ENCODE peak calls at places on chromosome 6, in six cellular contexts. K, E, A, U, I and X are unnamed samples.

GRCh38 chr6:111462770-111463391 is 20.1 kb downstream of the REV3L start:
- DNase-seq in K (no peak), E (no peak), A (no peak), U (no peak), I (no peak), X (no peak)

GRCh38 chr6:106145741-106146227 is 59.6 kb downstream of the PRDM1 start:
- DNase-seq in K (no peak), E (no peak), A (no peak), U (no peak), I (no peak), X (no peak)

GRCh38 chr6:54072708-54073313 is 38.4 kb upstream of the MLIP start:
- DNase-seq in K (no peak), E (no peak), A (no peak), U (no peak), I (no peak), X (no peak)

GRCh38 chr6:44338228-44339122 is 4.0 kb upstream of the SPATS1 start:
- DNase-seq in K (peak; percentile 21), E (no peak), A (no peak), U (peak; percentile 73), I (peak; percentile 55), X (peak; percentile 60)

GRCh38 chr6:139539852-139540251 is 165.4 kb upstream of the CITED2 start:
- DNase-seq in K (peak; percentile 45), E (peak; percentile 83), A (peak; percentile 83), U (peak; percentile 42), I (no peak), X (no peak)

GRCh38 chr6:129749749-129750120 is 39.8 kb upstream of the ARHGAP18 start:
- DNase-seq in K (peak; percentile 46), E (no peak), A (no peak), U (no peak), I (no peak), X (no peak)

GRCh38 chr6:153172815-153173214 is 41.7 kb upstream of the RGS17 start:
- DNase-seq in K (no peak), E (no peak), A (no peak), U (no peak), I (no peak), X (no peak)

GRCh38 chr6:2462831-2463230 is 217.4 kb upstream of the GMDS start:
- DNase-seq in K (no peak), E (no peak), A (no peak), U (no peak), I (no peak), X (no peak)

DNA sequence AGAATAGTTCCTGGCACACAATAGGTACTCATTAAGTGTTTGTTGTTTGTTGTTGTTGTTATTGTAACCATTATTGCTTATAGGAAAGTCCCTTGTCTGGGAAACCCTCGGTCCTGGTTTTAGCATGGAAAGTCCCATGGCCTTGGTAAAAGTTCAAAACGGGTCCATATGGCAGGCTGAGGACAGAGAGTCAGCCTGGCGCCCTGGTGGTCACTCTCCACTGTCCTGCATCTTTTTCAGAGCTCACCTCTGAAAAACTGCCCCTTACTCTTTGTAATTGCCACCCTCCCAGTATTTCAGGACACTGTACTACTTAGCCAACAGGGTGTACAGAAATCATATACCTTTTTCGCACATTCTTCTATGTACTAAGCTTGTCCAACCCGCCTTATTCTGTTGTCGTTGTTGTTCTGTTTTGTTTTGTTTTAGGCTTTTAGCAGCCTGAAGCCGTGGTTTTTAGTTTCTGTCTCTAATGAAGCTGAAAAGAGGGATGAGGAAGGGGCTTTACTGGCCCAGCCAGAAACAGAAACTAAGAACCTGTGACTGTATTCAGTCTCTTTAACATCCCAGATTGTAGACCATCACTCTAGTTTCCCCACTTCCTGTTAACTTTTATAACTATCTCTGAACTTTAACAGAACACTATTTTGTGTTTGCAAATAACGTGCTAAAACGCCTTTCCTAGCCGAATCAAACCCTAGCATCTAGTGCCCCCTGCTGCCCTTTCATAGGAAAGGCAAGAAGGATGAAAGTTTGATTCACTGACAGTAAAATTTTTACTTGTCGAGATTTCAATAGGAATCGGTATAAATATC is 7.6 kb upstream of the TMEM14A start:
- DNase-seq in K (peak; percentile 15), E (no peak), A (no peak), U (no peak), I (peak; percentile 35), X (peak; percentile 67)
- H3K4me1 ChIP-seq in K (peaks cover 5% of the 10 kb centered on the region), E (peaks cover 21% of the 10 kb centered on the region), A (peaks cover 9% of the 10 kb centered on the region), U (peaks cover 7% of the 10 kb centered on the region), I (no peaks in the 10 kb centered on the region), X (peaks cover 2% of the 10 kb centered on the region)

GRCh38 chr6:125924169-125924568 is 32.4 kb upstream of the HINT3 start:
- DNase-seq in K (peak; percentile 64), E (no peak), A (no peak), U (no peak), I (no peak), X (no peak)

GRCh38 chr6:125919618-125920017 is 37.0 kb upstream of the HINT3 start:
- DNase-seq in K (no peak), E (no peak), A (no peak), U (no peak), I (no peak), X (no peak)

GRCh38 chr6:125924697-125925358 is 31.7 kb upstream of the HINT3 start:
- DNase-seq in K (no peak), E (no peak), A (no peak), U (no peak), I (no peak), X (no peak)

GRCh38 chr6:125923371-125923877 is 33.1 kb upstream of the HINT3 start:
- DNase-seq in K (no peak), E (no peak), A (no peak), U (no peak), I (no peak), X (no peak)

DNA sequence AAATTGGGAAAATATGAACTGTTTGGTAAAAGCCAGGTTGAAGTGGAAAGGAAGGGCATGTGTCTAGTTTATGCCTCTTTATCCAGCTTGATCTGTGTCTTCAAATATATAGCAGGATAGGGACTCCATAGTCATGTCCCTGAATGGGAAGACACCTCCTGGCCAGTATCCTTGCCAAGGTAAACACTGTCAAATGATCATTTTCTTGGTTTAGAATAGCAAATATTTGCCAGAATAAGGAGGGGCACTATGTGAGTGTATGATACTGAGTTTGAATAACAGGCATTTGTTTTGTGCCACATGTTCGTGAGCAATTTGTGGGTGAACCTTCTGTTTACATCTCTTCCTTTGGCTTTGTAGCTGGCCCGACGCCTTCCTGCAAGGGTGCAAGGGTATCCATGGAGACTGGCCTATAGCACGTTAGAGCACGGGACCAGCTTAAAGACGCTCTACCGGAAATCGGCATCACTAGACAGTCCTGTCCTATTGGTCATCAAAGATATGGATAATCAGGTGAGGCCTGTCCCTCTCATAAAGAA is 34.2 kb upstream of the HINT3 start:
- DNase-seq in K (no peak), E (no peak), A (no peak), U (no peak), I (no peak), X (no peak)
- H3K4me1 ChIP-seq in K (peaks cover 32% of the 10 kb centered on the region), E (peaks cover 77% of the 10 kb centered on the region), A (peaks cover 40% of the 10 kb centered on the region), U (peaks cover 11% of the 10 kb centered on the region), I (peaks cover 5% of the 10 kb centered on the region), X (peaks cover 1% of the 10 kb centered on the region)

GRCh38 chr6:168043848-168044415 is 35.1 kb downstream of the FRMD1 start:
- DNase-seq in K (no peak), E (no peak), A (no peak), U (no peak), I (no peak), X (no peak)

GRCh38 chr6:168045706-168046620 is 33.0 kb downstream of the FRMD1 start:
- DNase-seq in K (no peak), E (no peak), A (no peak), U (no peak), I (no peak), X (no peak)

GRCh38 chr6:168046696-168047095 is 32.3 kb downstream of the FRMD1 start:
- DNase-seq in K (no peak), E (no peak), A (no peak), U (no peak), I (no peak), X (no peak)

GRCh38 chr6:168044521-168045130 is 34.4 kb downstream of the FRMD1 start:
- DNase-seq in K (no peak), E (no peak), A (no peak), U (no peak), I (no peak), X (no peak)

DNA sequence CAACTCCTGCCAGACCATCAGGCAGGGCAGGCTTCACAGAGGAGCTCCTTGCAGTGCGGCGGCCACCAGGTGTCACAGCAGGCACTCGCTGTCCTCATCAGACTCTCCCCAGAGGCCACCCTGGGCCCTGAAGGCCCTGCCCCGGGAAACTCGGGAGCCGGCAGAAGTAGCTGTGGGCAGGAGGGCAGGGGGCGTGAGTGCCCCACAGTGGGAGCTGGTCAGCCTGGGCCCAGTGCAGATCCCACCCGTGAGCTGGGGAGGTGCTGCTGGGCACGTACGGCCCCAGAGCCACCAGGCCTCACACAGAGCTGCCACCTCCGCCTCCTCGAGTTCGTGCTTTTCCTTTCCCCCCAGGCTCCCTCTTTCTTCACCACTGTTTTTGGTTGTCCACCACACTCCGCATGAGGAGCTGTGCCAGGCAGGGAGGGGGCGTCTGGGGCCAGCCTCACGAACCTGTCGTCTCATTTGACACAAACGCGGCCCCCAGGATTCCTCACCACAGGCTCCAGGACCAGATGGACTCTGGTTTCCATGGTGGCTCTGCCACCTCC is 33.8 kb downstream of the FRMD1 start:
- DNase-seq in K (no peak), E (no peak), A (peak; percentile 40), U (no peak), I (no peak), X (no peak)
- H3K4me1 ChIP-seq in K (no peaks in the 10 kb centered on the region), E (no peaks in the 10 kb centered on the region), A (no peaks in the 10 kb centered on the region), U (no peaks in the 10 kb centered on the region), I (no peaks in the 10 kb centered on the region), X (no peaks in the 10 kb centered on the region)

GRCh38 chr6:49366539-49366938 is 96.5 kb downstream of the MMUT start:
- DNase-seq in K (no peak), E (no peak), A (no peak), U (no peak), I (no peak), X (no peak)
- H3K4me1 ChIP-seq in K (no peaks in the 10 kb centered on the region), E (no peaks in the 10 kb centered on the region), A (no peaks in the 10 kb centered on the region), U (no peaks in the 10 kb centered on the region), I (no peaks in the 10 kb centered on the region), X (no peaks in the 10 kb centered on the region)